ENCODE peak calls at places on chromosomes 4 and X, in eight cellular contexts. F is GM12892, R is stomach, Y is transverse colon, I is HL-60, K is spleen, U is SK-N-SH, O is esophagus muscularis mucosa. S is an unnamed sample.

GRCh38 chr4:112766422-112766821 is 129.5 kb downstream of the LARP7 start:
- DNase-seq in U (no peak), O (no peak), R (no peak), K (no peak), I (peak), F (no peak), Y (no peak), S (no peak)

GRCh38 chr4:56972389-56972788 is 5.0 kb downstream of the NOA1 start:
- DNase-seq in Y (no peak), R (no peak), F (no peak), I (no peak), U (no peak), K (no peak), O (no peak), S (no peak)

GRCh38 chrX:68307767-68308166 is 125.5 kb downstream of the OPHN1 start:
- DNase-seq in I (no peak), K (no peak), O (no peak), U (no peak), R (no peak), Y (no peak), F (no peak), S (no peak)

GRCh38 chr4:138039010-138039409 is 203.1 kb downstream of the SLC7A11 start:
- DNase-seq in R (no peak), Y (no peak), F (no peak), O (no peak), K (no peak), U (no peak), I (no peak), S (no peak)

GRCh38 chrX:17441965-17442364 is 67.0 kb downstream of the NHS start:
- DNase-seq in U (no peak), Y (no peak), I (no peak), O (no peak), R (no peak), K (no peak), F (no peak), S (no peak)

GRCh38 chr4:38449506-38450174 is 214.4 kb upstream of the KLF3 start:
- DNase-seq in U (no peak), Y (no peak), K (no peak), R (no peak), O (peak), I (no peak), F (no peak), S (no peak)

GRCh38 chrX:69616520-69617203 is 749 bp downstream of the EDA start:
- DNase-seq in F (peak), O (no peak), I (no peak), U (peak), R (peak), K (peak), Y (peak), S (no peak)

GRCh38 chr4:57080781-57081650 is 29.2 kb downstream of the IGFBP7 start:
- DNase-seq in U (no peak), F (no peak), K (no peak), O (no peak), R (no peak), Y (no peak), I (no peak), S (no peak)

GRCh38 chrX:51893931-51894696 is 691 bp downstream of the MAGED1 start:
- DNase-seq in I (no peak), K (no peak), U (peak), F (no peak), R (no peak), Y (no peak), O (no peak), S (no peak)

GRCh38 chr4:87005690-87006461 is 71.1 kb downstream of the AFF1 start:
- DNase-seq in U (peak), O (no peak), I (peak), K (no peak), Y (peak), R (no peak), F (no peak), S (no peak)

GRCh38 chr4:17475481-17475880 is 36.4 kb downstream of the QDPR start:
- DNase-seq in F (no peak), Y (no peak), K (no peak), U (peak), I (no peak), R (no peak), O (no peak), S (no peak)

DNA sequence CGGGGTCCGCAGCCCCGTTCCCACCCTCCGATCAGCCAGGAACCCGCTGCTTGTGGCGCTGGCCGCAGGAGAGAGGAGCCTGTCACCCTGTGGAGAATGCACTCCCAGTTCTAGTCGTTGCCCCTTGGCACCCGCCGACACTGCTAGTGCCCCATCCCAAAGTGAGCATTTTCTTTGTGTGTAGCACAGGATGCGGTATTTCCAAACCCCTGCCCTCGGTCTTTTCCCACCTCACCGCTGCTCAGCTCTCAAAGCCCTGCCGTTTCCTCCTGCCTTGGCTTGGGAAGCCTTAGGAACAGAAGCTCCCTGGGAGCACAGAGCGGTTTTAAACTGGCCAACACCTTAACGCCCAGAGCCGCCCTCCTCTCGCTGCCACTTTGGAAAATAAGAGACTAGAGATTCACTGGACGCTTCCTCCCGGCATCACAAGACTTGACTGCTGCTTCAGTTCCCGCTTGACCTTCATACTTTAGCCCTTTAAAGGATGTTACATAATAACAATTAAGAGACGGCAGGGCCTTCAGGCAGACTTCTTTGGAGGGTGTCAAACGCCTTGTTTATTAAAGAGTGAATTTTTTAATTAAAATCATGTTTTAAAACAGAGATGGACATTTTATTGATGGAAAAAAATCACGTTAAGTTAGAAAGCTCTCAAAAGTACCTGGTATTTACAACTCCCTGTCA is 843 bp downstream of the CYP4V2 start:
- DNase-seq in U (no peak), I (peak), K (no peak), O (no peak), Y (peak), F (no peak), R (peak), S (no peak)
- TF ChIP-seq POLR2AphosphoS5 in U (no peak), I (no peak), K (no peak), O (peak), Y (peak), F (no peak), R (no peak), S (no peak)

GRCh38 chr4:185298728-185299394 is 89.5 kb downstream of the SNX25 start:
- DNase-seq in I (no peak), F (no peak), Y (no peak), U (no peak), K (no peak), O (no peak), R (no peak), S (no peak)
- TF ChIP-seq POLR2AphosphoS5 in I (no peak), F (no peak), Y (no peak), U (no peak), K (no peak), O (no peak), R (no peak), S (peak)

DNA sequence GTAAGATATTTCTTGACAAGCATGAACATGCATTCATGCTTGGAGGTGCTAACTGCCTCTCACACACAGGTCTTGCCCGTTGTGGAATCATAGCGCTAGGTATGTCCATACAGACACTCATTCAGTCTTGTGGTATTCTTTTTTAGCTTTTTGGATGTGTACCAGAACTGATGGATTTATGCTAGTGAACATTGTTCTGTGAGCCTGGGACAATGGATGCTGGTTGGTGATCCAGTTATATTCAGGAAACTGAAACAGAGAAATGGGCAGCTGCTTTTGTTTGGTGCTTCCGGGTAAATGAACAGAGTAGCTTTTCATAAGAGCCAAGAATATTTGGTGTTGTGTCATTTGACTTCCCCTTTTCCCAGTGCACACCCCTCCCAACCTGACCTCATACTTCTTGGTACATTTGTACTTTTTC is 78.9 kb upstream of the SLC4A4 start:
- DNase-seq in I (peak), Y (no peak), F (no peak), R (no peak), O (no peak), K (no peak), U (no peak), S (no peak)
- TF ChIP-seq POLR2AphosphoS5 in I (no peak), Y (no peak), F (no peak), R (no peak), O (no peak), K (no peak), U (no peak), S (no peak)

GRCh38 chr4:128286474-128287158 is 997 bp downstream of the PGRMC2 start:
- DNase-seq in K (no peak), I (peak), U (peak), R (no peak), O (no peak), Y (no peak), F (peak), S (no peak)

GRCh38 chr4:128287159-128287870 is at the start of gene PGRMC2:
- DNase-seq in K (no peak), F (peak), I (peak), O (no peak), Y (peak), R (no peak), U (peak), S (peak)

GRCh38 chr4:128289523-128290158 is 2.0 kb upstream of the PGRMC2 start:
- DNase-seq in R (no peak), Y (no peak), U (no peak), I (no peak), O (no peak), F (no peak), K (no peak), S (no peak)

GRCh38 chr4:128288689-128289106 is 1.1 kb upstream of the PGRMC2 start:
- DNase-seq in I (peak), K (no peak), R (peak), F (no peak), O (no peak), U (no peak), Y (peak), S (peak)

GRCh38 chr4:128287871-128288688 is 467 bp upstream of the PGRMC2 start:
- DNase-seq in K (peak), U (peak), F (peak), I (peak), Y (peak), R (peak), O (peak), S (peak)
- TF ChIP-seq POLR2AphosphoS5 in K (peak), U (peak), F (peak), I (peak), Y (peak), R (peak), O (peak), S (peak)

DNA sequence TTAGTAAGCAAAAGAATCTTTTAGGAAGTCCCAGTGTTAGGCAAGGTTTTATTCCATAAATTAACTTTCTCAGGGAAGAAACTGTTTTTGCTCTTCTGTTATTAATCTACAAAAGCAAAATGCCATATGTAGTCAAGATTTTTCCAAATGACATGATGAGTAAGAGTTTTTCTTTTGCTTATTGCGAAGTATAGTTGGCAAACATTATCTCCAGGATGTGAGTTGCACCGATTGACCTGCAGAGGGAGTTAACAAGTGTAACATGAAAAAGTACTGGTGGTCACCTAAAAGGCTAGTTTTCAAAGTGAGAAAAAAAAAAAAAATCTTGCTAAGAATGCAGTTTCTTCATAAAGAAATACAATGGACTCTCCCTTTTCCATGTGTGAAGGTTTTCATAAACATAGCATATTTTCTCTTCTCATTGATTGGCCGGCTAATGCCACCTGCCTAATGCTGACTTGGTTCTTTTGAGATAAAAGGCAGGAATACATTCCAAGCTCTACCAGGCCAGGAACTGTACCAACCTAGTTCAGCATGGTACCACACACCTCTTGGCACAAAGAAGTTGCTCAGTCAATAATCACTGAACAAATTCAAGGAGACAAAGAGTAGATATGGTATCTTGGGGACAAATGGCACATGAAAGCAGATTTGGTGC is 100.2 kb downstream of the LNX1 start:
- DNase-seq in U (peak), O (no peak), I (peak), R (peak), K (no peak), Y (peak), F (no peak), S (no peak)
- TF ChIP-seq POLR2AphosphoS5 in U (no peak), O (no peak), I (no peak), R (peak), K (no peak), Y (peak), F (no peak), S (peak)

GRCh38 chr4:102789317-102789717 is 28.5 kb upstream of the MANBA start:
- DNase-seq in F (no peak), I (peak), O (no peak), U (no peak), K (no peak), Y (no peak), R (no peak), S (no peak)

GRCh38 chr4:102791318-102791835 is 30.6 kb upstream of the MANBA start:
- DNase-seq in Y (no peak), K (no peak), R (no peak), F (no peak), U (no peak), O (no peak), I (no peak), S (no peak)

GRCh38 chr4:102787944-102788343 is 27.2 kb upstream of the MANBA start:
- DNase-seq in U (no peak), F (no peak), O (no peak), Y (no peak), I (no peak), R (no peak), K (no peak), S (no peak)

GRCh38 chr4:102794999-102795398 is 32.4 kb downstream of the UBE2D3 start:
- DNase-seq in I (no peak), F (no peak), U (no peak), O (no peak), Y (no peak), R (no peak), K (no peak), S (no peak)

DNA sequence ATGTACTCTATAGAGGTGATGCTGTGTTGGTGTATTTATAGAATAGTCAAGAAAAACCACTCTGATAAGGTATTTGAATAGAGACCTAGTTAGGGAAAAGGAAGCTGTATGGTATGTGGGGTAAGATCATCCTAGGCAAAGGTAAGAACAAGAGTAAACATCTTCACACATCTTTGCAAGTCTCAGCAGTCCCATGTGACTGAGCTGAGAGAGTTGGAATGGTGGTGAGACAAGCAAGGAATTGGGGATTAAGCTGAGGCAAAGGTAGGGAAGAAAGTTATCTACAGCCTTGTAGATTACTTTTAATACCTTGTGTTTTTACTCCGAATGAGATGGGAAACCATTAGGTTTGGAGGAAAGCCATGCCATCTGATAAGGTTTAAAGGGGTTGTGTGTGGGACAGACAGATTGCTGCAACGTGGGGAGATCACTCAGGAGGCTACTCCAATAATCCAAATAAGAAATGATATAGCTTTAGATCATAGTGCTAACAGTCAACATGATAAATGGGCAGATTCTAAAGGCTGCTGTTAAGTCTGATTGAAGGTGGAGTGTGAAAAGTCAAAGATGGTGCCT is 31.7 kb upstream of the MANBA start:
- DNase-seq in Y (no peak), K (no peak), R (no peak), U (no peak), I (no peak), O (no peak), F (no peak), S (no peak)
- TF ChIP-seq POLR2AphosphoS5 in Y (no peak), K (no peak), R (no peak), U (no peak), I (no peak), O (peak), F (peak), S (no peak)

S was measured in upper lobe of left lung.